ENCODE peak calls at places on chromosome 12, in six cellular contexts. N is pulmonary artery endothelial cell; R is CD4-positive, alpha-beta T cell; J is stimulated activated CD4-positive, alpha-beta T cell treated with anti-CD3 and anti-CD28 coated beads, Interleukin-15, amount 100 ng/mL, for 24 hours; Y is right cardiac atrium; D is left cardiac atrium. P is an unnamed sample.

GRCh38 chr12:68915055-68915454 is 17.9 kb downstream of the CPM start:
- DNase-seq in Y (no peak), R (no peak), N (no peak), D (no peak), J (no peak), P (no peak)

GRCh38 chr12:33310471-33310870 is 129.1 kb downstream of the SYT10 start:
- DNase-seq in J (no peak), R (no peak), Y (no peak), D (no peak), N (no peak), P (no peak)

GRCh38 chr12:43210437-43211197 is 341.4 kb downstream of the ADAMTS20 start:
- DNase-seq in Y (no peak), J (no peak), D (no peak), N (no peak), R (no peak), P (no peak)

GRCh38 chr12:5185435-5186069 is 141.9 kb downstream of the KCNA5 start:
- DNase-seq in J (no peak), R (no peak), D (no peak), N (no peak), Y (no peak), P (no peak)

GRCh38 chr12:15719230-15719629 is 70.0 kb downstream of the EPS8 start:
- DNase-seq in Y (no peak), D (no peak), J (no peak), R (no peak), N (no peak), P (no peak)

GRCh38 chr12:32336261-32336660 is 63.1 kb upstream of the FGD4 start:
- DNase-seq in J (no peak), N (no peak), Y (no peak), D (no peak), R (no peak), P (no peak)

GRCh38 chr12:65209655-65210043 is 40.3 kb downstream of the LEMD3 start:
- DNase-seq in J (no peak), R (no peak), D (no peak), Y (no peak), N (peak), P (no peak)

GRCh38 chr12:95548539-95549391 is 2.5 kb downstream of the USP44 start:
- DNase-seq in R (peak), J (peak), N (no peak), D (peak), Y (peak), P (peak)

GRCh38 chr12:14774944-14775651 is 28.2 kb downstream of the WBP11 start:
- DNase-seq in Y (peak), D (peak), N (no peak), J (peak), R (peak), P (peak)

P was measured in heart left ventricle.